ENCODE peak calls at places on chromosomes 13 and 19, in eight cellular contexts. H is neuronal stem cell, X is uterus, K is heart left ventricle, O is ovary, T is IMR-90, F is left ventricle myocardium inferior, J is HL-60. I is an unnamed sample.

GRCh38 chr19:42461700-42462324 is 19.1 kb upstream of the CXCL17 start:
- DNase-seq in H (no peak), X (no peak), K (no peak), O (no peak), T (no peak), F (no peak), J (no peak), I (no peak)

GRCh38 chr13:102236830-102237621 is 164.8 kb downstream of the FGF14 start:
- DNase-seq in H (no peak), X (no peak), K (no peak), O (no peak), T (no peak), F (no peak), J (no peak), I (no peak)

GRCh38 chr13:113656015-113656588 is 1.9 kb downstream of the ATP4B start:
- DNase-seq in H (no peak), X (peak; percentile 8), K (peak; percentile 22), O (peak; percentile 21), T (no peak), F (peak; percentile 9), J (no peak), I (no peak)

GRCh38 chr19:3350014-3350663 is 16.2 kb upstream of the NFIC start:
- DNase-seq in H (no peak), X (no peak), K (no peak), O (no peak), T (peak; percentile 52), F (no peak), J (no peak), I (no peak)

GRCh38 chr19:53076984-53077383 is 26.2 kb downstream of the ZNF160 start:
- DNase-seq in H (peak; percentile 47), X (peak; percentile 32), K (peak; percentile 49), O (peak; percentile 44), T (peak; percentile 28), F (peak; percentile 63), J (no peak), I (no peak)

GRCh38 chr19:13066933-13067831 is 35.5 kb downstream of the LYL1 start:
- DNase-seq in H (no peak), X (no peak), K (no peak), O (no peak), T (no peak), F (no peak), J (no peak), I (no peak)

GRCh38 chr19:1616875-1617274 is 11.6 kb upstream of the UQCR11 start:
- DNase-seq in H (no peak), X (no peak), K (no peak), O (no peak), T (no peak), F (no peak), J (no peak), I (no peak)

GRCh38 chr19:5627395-5627904 is 4.6 kb downstream of the SAFB start:
- DNase-seq in H (no peak), X (no peak), K (peak; percentile 66), O (no peak), T (peak; percentile 72), F (peak; percentile 56), J (peak; percentile 97), I (peak; percentile 76)

GRCh38 chr13:52156724-52157251 is 2.6 kb downstream of the NEK3 start:
- DNase-seq in H (no peak), X (no peak), K (no peak), O (no peak), T (peak; percentile 36), F (no peak), J (no peak), I (no peak)

GRCh38 chr13:30303269-30303668 is 4.1 kb downstream of the KATNAL1 start:
- DNase-seq in H (no peak), X (no peak), K (no peak), O (no peak), T (no peak), F (no peak), J (no peak), I (no peak)

GRCh38 chr13:30307966-30308290 is 577 bp upstream of the KATNAL1 start:
- DNase-seq in H (no peak), X (no peak), K (no peak), O (no peak), T (no peak), F (no peak), J (no peak), I (no peak)

GRCh38 chr13:30306762-30307193 is 573 bp downstream of the KATNAL1 start:
- DNase-seq in H (peak; percentile 96), X (peak; percentile 95), K (peak; percentile 96), O (peak; percentile 95), T (peak; percentile 91), F (peak; percentile 93), J (peak; percentile 96), I (peak; percentile 91)

GRCh38 chr13:30307194-30307965 is at the start of gene KATNAL1:
- DNase-seq in H (peak; percentile 82), X (peak; percentile 88), K (peak; percentile 89), O (peak; percentile 89), T (peak; percentile 57), F (peak; percentile 85), J (peak; percentile 78), I (no peak)

GRCh38 chr13:30305456-30305855 is 1.9 kb downstream of the KATNAL1 start:
- DNase-seq in H (no peak), X (no peak), K (no peak), O (no peak), T (no peak), F (no peak), J (no peak), I (no peak)
- H3K27ac ChIP-seq in H (no peak overlapping the region), X (peak overlapping the region; percentile 25), K (no peak overlapping the region), O (no peak overlapping the region), T (no peak overlapping the region), F (peak overlapping the region; percentile 13), J (peak overlapping the region; percentile 86), I (no peak overlapping the region)

DNA sequence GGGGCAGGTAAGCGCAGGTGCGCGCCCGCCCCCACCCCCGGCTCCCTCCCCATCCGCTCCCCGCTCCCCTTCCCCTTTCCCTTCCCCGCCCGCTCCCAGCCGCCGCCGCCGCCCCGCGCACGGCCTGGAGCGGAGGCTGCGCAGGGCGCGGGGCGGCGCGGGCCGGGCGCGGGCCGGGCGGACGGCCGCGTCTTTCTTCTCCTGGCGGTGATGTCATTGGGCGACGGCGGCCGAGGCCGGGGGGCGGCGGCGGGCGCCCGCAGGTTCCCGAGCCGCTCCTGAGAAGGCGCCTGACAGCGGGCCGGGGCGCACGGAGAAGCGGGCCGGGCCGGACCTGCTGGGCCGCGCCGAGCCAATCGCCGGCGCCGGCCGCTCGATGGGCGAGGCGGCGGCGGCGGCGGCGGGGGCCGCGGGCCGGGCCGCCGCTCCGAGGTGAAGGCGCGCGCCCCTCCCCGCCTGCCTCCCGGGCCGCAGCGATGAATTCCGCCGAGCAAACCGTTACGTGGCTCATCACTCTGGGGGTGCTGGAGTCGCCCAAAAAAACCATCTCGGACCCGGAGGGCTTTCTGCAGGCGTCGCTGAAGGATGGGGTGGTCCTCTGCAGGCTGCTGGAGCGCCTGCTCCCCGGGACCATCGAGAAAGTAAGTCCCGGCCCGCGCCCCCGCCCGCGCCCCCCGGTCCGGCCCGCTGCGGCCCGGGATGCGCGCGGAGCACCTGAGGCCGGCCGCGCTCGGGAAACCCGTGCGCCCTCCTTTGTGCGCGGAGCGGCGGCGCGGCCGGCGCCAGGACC is at the start of gene ARHGEF7:
- DNase-seq in H (peak; percentile 43), X (peak; percentile 45), K (no peak), O (peak; percentile 56), T (no peak), F (no peak), J (no peak), I (no peak)
- H3K27ac ChIP-seq in H (peak within 1 kb of the TSS; percentile 44), X (peak within 1 kb of the TSS; percentile 81), K (peak within 1 kb of the TSS; percentile 77), O (peak within 1 kb of the TSS; percentile 81), T (peak within 1 kb of the TSS; percentile 27), F (peak within 1 kb of the TSS; percentile 92), J (no peak within 1 kb of the TSS), I (peak within 1 kb of the TSS; percentile 25)

GRCh38 chr19:10403137-10404021 is at the start of gene CDC37:
- DNase-seq in H (peak; percentile 96), X (peak; percentile 98), K (peak; percentile 96), O (peak; percentile 98), T (peak; percentile 97), F (peak; percentile 97), J (peak; percentile 95), I (peak; percentile 96)
- H3K27ac ChIP-seq in H (peak within 1 kb of the TSS; percentile 39), X (peak within 1 kb of the TSS; percentile 68), K (peak within 1 kb of the TSS; percentile 87), O (peak within 1 kb of the TSS; percentile 71), T (peak within 1 kb of the TSS; percentile 95), F (peak within 1 kb of the TSS; percentile 89), J (peak within 1 kb of the TSS; percentile 56), I (peak within 1 kb of the TSS; percentile 86)

GRCh38 chr19:6723738-6724137 is 3.3 kb upstream of the C3 start:
- DNase-seq in H (no peak), X (no peak), K (no peak), O (no peak), T (no peak), F (no peak), J (peak; percentile 74), I (no peak)
- H3K27ac ChIP-seq in H (no peak overlapping the region), X (peak overlapping the region; percentile 63), K (peak overlapping the region; percentile 39), O (no peak overlapping the region), T (no peak overlapping the region), F (peak overlapping the region; percentile 69), J (peak overlapping the region; percentile 29), I (no peak overlapping the region)